ENCODE peak calls at places on chromosomes 6 and 20, in five cellular contexts. F, Q, C, U and E are unnamed samples.

GRCh38 chr20:40633123-40633850 is 55.7 kb downstream of the MAFB start:
- DNase-seq in C (no peak), Q (no peak), F (no peak), U (no peak), E (no peak)

GRCh38 chr6:72212686-72213085 is 326.3 kb downstream of the RIMS1 start:
- DNase-seq in F (no peak), U (no peak), C (no peak), Q (no peak), E (no peak)

GRCh38 chr6:154399097-154399496 is 42.5 kb upstream of the IPCEF1 start:
- DNase-seq in C (peak; percentile 23), Q (no peak), U (no peak), F (no peak), E (no peak)

GRCh38 chr6:113936093-113936934 is 34.6 kb downstream of the HDAC2 start:
- DNase-seq in C (peak; percentile 30), F (no peak), Q (peak; percentile 27), U (no peak), E (peak; percentile 71)

GRCh38 chr6:149963462-149964242 is at the start of gene ULBP1:
- DNase-seq in Q (peak; percentile 63), U (peak; percentile 89), F (peak; percentile 69), C (peak; percentile 83), E (peak; percentile 49)

GRCh38 chr6:22470454-22471368 is 98.7 kb upstream of the HDGFL1 start:
- DNase-seq in U (peak; percentile 64), C (peak; percentile 43), F (peak; percentile 52), Q (no peak), E (peak; percentile 49)

GRCh38 chr20:4512891-4513550 is 208.7 kb upstream of the PRND start:
- DNase-seq in U (no peak), Q (no peak), F (no peak), C (peak; percentile 91), E (peak; percentile 47)

GRCh38 chr6:2773450-2773849 is 8.3 kb downstream of the WRNIP1 start:
- DNase-seq in C (no peak), U (no peak), F (no peak), Q (no peak), E (no peak)

GRCh38 chr20:40757087-40757486 is 68.1 kb upstream of the MAFB start:
- DNase-seq in Q (peak; percentile 17), U (no peak), F (no peak), C (peak; percentile 65), E (peak; percentile 5)

GRCh38 chr6:152979116-152979515 is 3.7 kb downstream of the FBXO5 start:
- DNase-seq in F (no peak), Q (no peak), C (no peak), U (no peak), E (no peak)

GRCh38 chr6:43923376-43924221 is 153.6 kb downstream of the VEGFA start:
- DNase-seq in C (peak; percentile 78), F (no peak), Q (no peak), U (no peak), E (no peak)

GRCh38 chr6:26195376-26195923 is 108.2 kb downstream of the HFE start:
- DNase-seq in C (peak; percentile 89), F (peak; percentile 88), U (peak; percentile 90), Q (peak; percentile 87), E (peak; percentile 96)

GRCh38 chr6:100573169-100573568 is 108.4 kb upstream of the SIM1 start:
- DNase-seq in Q (no peak), U (no peak), F (no peak), C (peak; percentile 11), E (no peak)

GRCh38 chr6:43990275-43990626 is 137.0 kb downstream of the MRPL14 start:
- DNase-seq in F (no peak), C (no peak), Q (no peak), U (peak; percentile 70), E (no peak)

GRCh38 chr6:43471399-43471798 is 6.0 kb upstream of the TJAP1 start:
- DNase-seq in Q (no peak), U (no peak), F (no peak), C (no peak), E (no peak)

GRCh38 chr6:79630883-79631799 is at the start of gene SH3BGRL2:
- DNase-seq in F (peak; percentile 75), U (peak; percentile 74), C (peak; percentile 63), Q (peak; percentile 8), E (peak; percentile 100)

GRCh38 chr6:43628392-43629103 is 516 bp downstream of the GTPBP2 start:
- DNase-seq in U (peak; percentile 46), F (peak; percentile 67), Q (peak; percentile 61), C (peak; percentile 44), E (peak; percentile 48)

GRCh38 chr6:52183131-52183530 is 3.0 kb upstream of the IL17A start:
- DNase-seq in U (no peak), F (no peak), Q (no peak), C (no peak), E (no peak)

GRCh38 chr6:88964509-88964908 is 1.1 kb upstream of the RNGTT start:
- DNase-seq in C (no peak), Q (no peak), U (no peak), F (no peak), E (no peak)
- H3K4me3 ChIP-seq in C (peak overlapping the region; percentile 60), Q (peak overlapping the region; percentile 97), U (peak overlapping the region; percentile 99), F (peak overlapping the region; percentile 55), E (no peak overlapping the region)

DNA sequence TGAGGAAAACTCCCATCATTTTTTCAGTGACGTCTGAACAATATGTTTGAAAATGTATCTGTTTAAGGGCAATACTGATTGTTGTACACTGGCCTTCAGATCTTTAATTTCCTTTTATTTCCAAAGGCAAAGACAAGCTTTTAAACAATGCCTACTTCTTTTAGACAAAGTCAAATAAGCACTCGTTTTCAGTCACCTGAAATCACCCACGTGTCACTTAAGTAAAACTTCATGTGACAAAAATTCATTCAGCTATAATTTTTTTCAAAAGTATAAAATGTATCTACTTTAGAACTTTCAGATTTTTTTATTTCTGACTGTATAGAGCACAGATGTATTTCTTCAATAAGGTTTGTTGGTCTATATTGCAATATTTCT is 113.5 kb upstream of the BEND6 start:
- DNase-seq in Q (no peak), C (no peak), F (no peak), U (no peak), E (no peak)
- H3K4me1 ChIP-seq in Q (peaks cover 3% of the 10 kb centered on the region), C (peaks cover 20% of the 10 kb centered on the region), F (peaks cover 4% of the 10 kb centered on the region), U (peaks cover 3% of the 10 kb centered on the region), E (no peaks in the 10 kb centered on the region)

GRCh38 chr6:28769626-28770402 is 154.0 kb downstream of the TRIM27 start:
- DNase-seq in C (peak; percentile 72), Q (no peak), F (no peak), U (no peak), E (no peak)

GRCh38 chr6:28772480-28773381 is 151.1 kb downstream of the TRIM27 start:
- DNase-seq in Q (no peak), U (no peak), F (no peak), C (no peak), E (no peak)

GRCh38 chr6:28774292-28775051 is 149.3 kb downstream of the TRIM27 start:
- DNase-seq in U (no peak), Q (no peak), C (no peak), F (no peak), E (no peak)

GRCh38 chr6:28770732-28771131 is 153.1 kb downstream of the TRIM27 start:
- DNase-seq in U (no peak), C (no peak), F (no peak), Q (no peak), E (no peak)

DNA sequence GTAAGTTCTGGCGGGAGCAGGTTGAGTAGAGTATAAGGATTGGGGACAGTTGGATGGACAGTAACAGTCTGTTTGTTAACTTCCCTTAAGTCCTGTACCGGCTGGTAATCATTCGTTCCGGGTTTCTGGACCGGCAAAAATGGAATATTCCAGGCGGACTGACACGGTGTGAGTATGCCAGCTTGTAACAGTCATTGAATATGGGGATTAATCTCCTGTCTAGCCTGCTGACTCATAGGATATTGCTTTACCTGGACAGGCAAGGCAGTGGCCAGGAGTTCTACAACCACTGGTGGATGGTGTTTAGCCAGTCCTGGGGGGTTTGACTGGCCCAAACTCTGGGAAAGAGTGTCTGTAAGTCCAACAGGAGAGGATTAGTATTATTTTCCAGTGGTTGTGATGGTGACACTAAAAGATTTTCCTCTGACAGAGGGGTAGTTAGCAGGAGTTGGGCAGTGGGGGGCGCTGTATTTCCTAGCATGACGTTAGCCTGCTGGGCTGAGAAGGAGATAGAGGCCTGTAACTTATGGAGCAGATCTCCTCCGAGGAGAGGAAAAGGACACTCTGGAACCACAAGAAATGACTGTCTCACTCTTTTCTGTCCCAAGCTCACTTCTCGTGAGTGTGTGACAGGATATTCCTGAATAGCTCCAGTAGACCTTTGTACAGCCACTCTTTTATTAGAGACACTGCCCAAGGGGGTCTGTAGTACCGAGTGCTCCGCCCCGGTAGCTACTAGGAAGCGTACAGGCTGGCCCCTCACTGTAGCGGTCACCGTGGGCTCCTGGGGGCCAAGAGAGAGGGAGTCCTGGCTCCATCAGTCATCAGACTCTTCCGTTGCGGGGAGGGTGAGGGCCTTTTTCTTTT is 152.2 kb downstream of the TRIM27 start:
- DNase-seq in F (no peak), C (peak; percentile 46), Q (no peak), U (no peak), E (no peak)
- H3K27me3 ChIP-seq in F (no peaks in the 10 kb centered on the region), C (peaks cover 63% of the 10 kb centered on the region), Q (peaks cover 71% of the 10 kb centered on the region), U (peaks cover 100% of the 10 kb centered on the region), E (no peaks in the 10 kb centered on the region)

DNA sequence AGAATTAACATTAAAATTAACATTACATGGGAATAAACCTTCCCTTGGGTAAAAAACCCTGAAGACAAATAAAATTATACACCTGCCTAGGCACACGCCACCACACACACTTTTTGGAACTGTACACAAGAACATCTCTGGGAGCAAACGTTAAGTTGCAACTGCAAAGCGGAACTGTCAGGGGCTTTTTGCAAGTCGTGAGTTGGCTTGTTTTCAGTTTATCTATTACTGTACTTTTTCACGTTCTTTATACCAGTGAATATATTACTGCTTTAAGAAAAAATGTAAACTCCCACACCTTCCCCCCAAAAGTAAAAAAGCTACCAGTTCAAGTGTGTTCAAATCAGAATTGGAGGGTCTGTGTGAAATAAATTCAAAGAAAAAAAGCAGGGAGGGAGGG is 65.5 kb upstream of the NFATC2 start:
- DNase-seq in C (no peak), Q (no peak), U (no peak), F (no peak), E (no peak)
- H3K4me3 ChIP-seq in C (no peak overlapping the region), Q (no peak overlapping the region), U (no peak overlapping the region), F (no peak overlapping the region), E (no peak overlapping the region)